ENCODE peak calls at places on chromosomes 3 and 15, in five cellular contexts. D is AG08395; N is hypothalamus; S is NK-92 treated with Interleukin-12 subunit alpha and Interleukin-12 subunit beta, amount 100 ng/mL, for 24 hours; M is fibroblast of the conjunctiva. J is an unnamed sample.

GRCh38 chr3:158703566-158703965 is 28.7 kb downstream of the RARRES1 start:
- DNase-seq in D (no peak), N (no peak), S (no peak), M (no peak), J (no peak)

GRCh38 chr3:177195242-177195940 is 1.9 kb downstream of the TBL1XR1 start:
- DNase-seq in D (no peak), N (no peak), S (no peak), M (peak), J (no peak)

GRCh38 chr15:69099976-69100375 is 60.5 kb upstream of the GLCE start:
- DNase-seq in D (no peak), N (no peak), S (no peak), M (no peak), J (no peak)

GRCh38 chr15:90184786-90185704 is 16.1 kb upstream of the SEMA4B start:
- DNase-seq in D (peak), N (peak), S (no peak), M (no peak), J (peak)

GRCh38 chr15:62883938-62884479 is 158.5 kb upstream of the TPM1 start:
- DNase-seq in D (peak), N (no peak), S (no peak), M (peak), J (no peak)

GRCh38 chr3:190574473-190574872 is 60.6 kb downstream of the IL1RAP start:
- DNase-seq in D (no peak), N (no peak), S (no peak), M (no peak), J (no peak)

GRCh38 chr15:67026171-67026967 is 39.0 kb upstream of the SMAD3 start:
- DNase-seq in D (no peak), N (no peak), S (no peak), M (no peak), J (no peak)

GRCh38 chr3:3634326-3634725 is 164.9 kb upstream of the LRRN1 start:
- DNase-seq in D (no peak), N (no peak), S (no peak), M (no peak), J (no peak)

GRCh38 chr3:68945231-68945630 is 12.9 kb upstream of the TAFA4 start:
- DNase-seq in D (no peak), N (no peak), S (no peak), M (no peak), J (no peak)

GRCh38 chr3:64759811-64760210 is 72.0 kb upstream of the ADAMTS9 start:
- DNase-seq in D (no peak), N (no peak), S (no peak), M (no peak), J (no peak)

GRCh38 chr15:71809346-71809745 is 1.0 kb upstream of the NR2E3 start:
- DNase-seq in D (no peak), N (no peak), S (no peak), M (no peak), J (no peak)

GRCh38 chr3:115975796-115976195 is 352.5 kb downstream of the GAP43 start:
- DNase-seq in D (no peak), N (no peak), S (no peak), M (no peak), J (no peak)

GRCh38 chr15:81161851-81162250 is 27.8 kb downstream of the CFAP161 start:
- DNase-seq in D (no peak), N (no peak), S (no peak), M (no peak), J (no peak)

GRCh38 chr3:46024131-46024530 is 3.2 kb downstream of the XCR1 start:
- DNase-seq in D (no peak), N (no peak), S (no peak), M (no peak), J (no peak)

GRCh38 chr3:129746629-129747028 is 140.2 kb upstream of the PLXND1 start:
- DNase-seq in D (no peak), N (no peak), S (no peak), M (no peak), J (no peak)

GRCh38 chr3:176769547-176770190 is 427.6 kb downstream of the TBL1XR1 start:
- DNase-seq in D (no peak), N (no peak), S (no peak), M (no peak), J (no peak)

GRCh38 chr15:34855893-34856292 is 60.5 kb upstream of the ACTC1 start:
- DNase-seq in D (peak), N (no peak), S (no peak), M (no peak), J (no peak)

GRCh38 chr15:80061581-80061980 is 2.1 kb downstream of the ZFAND6 start:
- DNase-seq in D (no peak), N (no peak), S (no peak), M (no peak), J (no peak)

GRCh38 chr3:122392868-122393844 is 9.2 kb downstream of the FAM162A start:
- DNase-seq in D (peak), N (no peak), S (no peak), M (peak), J (no peak)

GRCh38 chr3:2029559-2029958 is 69.1 kb upstream of the CNTN4 start:
- DNase-seq in D (no peak), N (no peak), S (no peak), M (no peak), J (no peak)

GRCh38 chr3:99638244-99638948 is at the start of gene COL8A1:
- DNase-seq in D (peak), N (peak), S (no peak), M (peak), J (peak)

GRCh38 chr3:128188958-128189357 is 35.7 kb downstream of the EEFSEC start:
- DNase-seq in D (no peak), N (no peak), S (no peak), M (no peak), J (no peak)

GRCh38 chr3:182618085-182618732 is 175.1 kb upstream of the ATP11B start:
- DNase-seq in D (no peak), N (no peak), S (no peak), M (no peak), J (no peak)

GRCh38 chr15:77819841-77820728 is 187.4 kb upstream of the LINGO1 start:
- DNase-seq in D (no peak), N (peak), S (no peak), M (no peak), J (no peak)

GRCh38 chr15:60358935-60359672 is 38.7 kb downstream of the ANXA2 start:
- DNase-seq in D (no peak), N (no peak), S (no peak), M (no peak), J (no peak)

GRCh38 chr3:112605285-112605684 is 35.7 kb downstream of the CCDC80 start:
- DNase-seq in D (peak), N (no peak), S (no peak), M (peak), J (no peak)

GRCh38 chr3:169299897-169300296 is 363.6 kb downstream of the MECOM start:
- DNase-seq in D (no peak), N (no peak), S (no peak), M (no peak), J (no peak)

GRCh38 chr3:175002732-175003143 is 143.6 kb downstream of the NAALADL2 start:
- DNase-seq in D (peak), N (no peak), S (no peak), M (peak), J (no peak)

GRCh38 chr15:88649753-88650551 is 11.1 kb downstream of the ISG20 start:
- DNase-seq in D (no peak), N (no peak), S (no peak), M (no peak), J (no peak)

GRCh38 chr3:48157950-48158376 is 30.3 kb downstream of the CDC25A start:
- DNase-seq in D (peak), N (peak), S (no peak), M (peak), J (no peak)

J was measured in kidney.